ENCODE peak calls at places on chromosomes 1 and 21, in four cellular contexts. E is MV-4-11; S is stimulated activated CD8-positive, alpha-beta memory T cell treated with anti-CD3 and anti-CD28 coated beads, Interleukin-15, amount 100 ng/mL, for 24 hours; F is left ventricle myocardium inferior. O is an unnamed sample.

GRCh38 chr1:23772049-23772853 is 6.0 kb upstream of the PITHD1 start:
- DNase-seq in S (peak; percentile 74), E (peak; percentile 73), F (peak; percentile 87), O (peak; percentile 86)

GRCh38 chr1:18511469-18511997 is 30.8 kb downstream of the KLHDC7A start:
- DNase-seq in F (no peak), S (no peak), E (no peak), O (no peak)

GRCh38 chr1:150464422-150464826 is 22.8 kb upstream of the TARS2 start:
- DNase-seq in S (peak; percentile 21), E (peak; percentile 40), F (no peak), O (peak; percentile 67)

GRCh38 chr1:160346953-160347352 is 3.8 kb downstream of the NCSTN start:
- DNase-seq in F (no peak), S (no peak), E (peak; percentile 94), O (no peak)

GRCh38 chr1:28640766-28641165 is 2.1 kb downstream of the TAF12 start:
- DNase-seq in E (no peak), S (no peak), F (no peak), O (no peak)

GRCh38 chr1:181089777-181090505 is 1.4 kb downstream of the IER5 start:
- DNase-seq in S (no peak), E (peak; percentile 43), F (peak; percentile 72), O (peak; percentile 73)

GRCh38 chr21:45135122-45135521 is 60.7 kb downstream of the ADARB1 start:
- DNase-seq in S (no peak), E (no peak), F (no peak), O (no peak)

GRCh38 chr1:154874465-154874864 is 4.4 kb upstream of the KCNN3 start:
- DNase-seq in F (no peak), E (no peak), S (no peak), O (no peak)

GRCh38 chr21:45620201-45620600 is 23.3 kb upstream of the PCBP3 start:
- DNase-seq in S (no peak), F (no peak), E (no peak), O (no peak)

GRCh38 chr1:98315309-98315708 is 346.2 kb upstream of the SNX7 start:
- DNase-seq in F (no peak), S (no peak), E (peak; percentile 20), O (no peak)

GRCh38 chr21:18114735-18115134 is 129.9 kb upstream of the CHODL start:
- DNase-seq in E (no peak), F (no peak), S (no peak), O (no peak)

GRCh38 chr1:103489881-103490280 is 35.6 kb upstream of the RNPC3 start:
- DNase-seq in S (no peak), E (peak; percentile 57), F (no peak), O (no peak)

GRCh38 chr1:18955442-18956188 is 861 bp downstream of the IFFO2 start:
- DNase-seq in F (no peak), E (no peak), S (no peak), O (peak; percentile 40)

GRCh38 chr1:83996621-83997020 is 2.3 kb downstream of the TTLL7 start:
- DNase-seq in S (no peak), F (no peak), E (no peak), O (no peak)

GRCh38 chr1:153921803-153922075 is 1.0 kb downstream of the GATAD2B start:
- DNase-seq in F (no peak), S (no peak), E (no peak), O (no peak)

GRCh38 chr21:33651965-33652680 is 9.8 kb downstream of the ITSN1 start:
- DNase-seq in E (no peak), F (no peak), S (no peak), O (no peak)

GRCh38 chr21:46021398-46021797 is 39.8 kb downstream of the COL6A1 start:
- DNase-seq in E (no peak), F (no peak), S (no peak), O (no peak)

GRCh38 chr1:77084457-77084856 is 134.8 kb downstream of the PIGK start:
- DNase-seq in F (no peak), S (no peak), E (no peak), O (no peak)

GRCh38 chr1:41122851-41123518 is 101.5 kb upstream of the SLFNL1 start:
- DNase-seq in S (no peak), E (peak; percentile 27), F (no peak), O (no peak)

GRCh38 chr1:173506437-173506836 is 29.3 kb downstream of the PRDX6 start:
- DNase-seq in E (no peak), S (no peak), F (no peak), O (no peak)

GRCh38 chr1:223653015-223653414 is 12.5 kb downstream of the CAPN8 start:
- DNase-seq in S (no peak), E (no peak), F (no peak), O (no peak)

GRCh38 chr1:30777906-30778155 is 20.3 kb upstream of the LAPTM5 start:
- DNase-seq in E (no peak), S (no peak), F (no peak), O (no peak)

GRCh38 chr21:25735895-25736597 is 1.3 kb downstream of the GABPA start:
- DNase-seq in S (no peak), E (no peak), F (no peak), O (no peak)

GRCh38 chr1:17550684-17551584 is 11.4 kb downstream of the ARHGEF10L start:
- DNase-seq in E (no peak), S (no peak), F (no peak), O (no peak)

GRCh38 chr1:248277876-248278275 is at the start of gene OR2T33:
- DNase-seq in F (no peak), S (no peak), E (no peak), O (no peak)

GRCh38 chr1:225866061-225866844 is 15.9 kb downstream of the TMEM63A start:
- DNase-seq in F (no peak), S (no peak), E (peak; percentile 91), O (no peak)

GRCh38 chr1:9753121-9753531 is 70.6 kb downstream of the CLSTN1 start:
- DNase-seq in F (peak; percentile 41), E (no peak), S (no peak), O (peak; percentile 38)